ENCODE peak calls at places on chromosomes 1 and 21, in four cellular contexts. One of them, this sample, is unnamed.

GRCh38 chr1:93605812-93606512 is 75.7 kb downstream of the BCAR3 start:
- DNase-seq in mesendoderm: no peak
- DNase-seq in PC-9: no peak
- DNase-seq in NB4: no peak
- DNase-seq in this sample: no peak

GRCh38 chr1:64839732-64840405 is 95.0 kb downstream of the RAVER2 start:
- DNase-seq in mesendoderm: no peak
- DNase-seq in PC-9: no peak
- DNase-seq in NB4: no peak
- DNase-seq in this sample: no peak

GRCh38 chr1:27770293-27770830 is 2.7 kb upstream of the STX12 start:
- DNase-seq in mesendoderm: peak; percentile 90
- DNase-seq in PC-9: no peak
- DNase-seq in NB4: no peak
- DNase-seq in this sample: no peak

GRCh38 chr1:147201276-147201675 is 23.9 kb downstream of the FMO5 start:
- DNase-seq in mesendoderm: no peak
- DNase-seq in PC-9: no peak
- DNase-seq in NB4: no peak
- DNase-seq in this sample: no peak

GRCh38 chr1:218463194-218464156 is 118.3 kb downstream of the TGFB2 start:
- DNase-seq in mesendoderm: no peak
- DNase-seq in PC-9: peak; percentile 49
- DNase-seq in NB4: peak; percentile 64
- DNase-seq in this sample: no peak

GRCh38 chr1:97379387-97380075 is 541.3 kb downstream of the DPYD start:
- DNase-seq in mesendoderm: no peak
- DNase-seq in PC-9: no peak
- DNase-seq in NB4: no peak
- DNase-seq in this sample: no peak

GRCh38 chr1:162151900-162152829 is 82.7 kb downstream of the NOS1AP start:
- DNase-seq in mesendoderm: no peak
- DNase-seq in PC-9: no peak
- DNase-seq in NB4: peak; percentile 64
- DNase-seq in this sample: no peak

GRCh38 chr1:151145158-151146071 is 1.0 kb downstream of the SEMA6C start:
- DNase-seq in mesendoderm: peak; percentile 63
- DNase-seq in PC-9: no peak
- DNase-seq in NB4: no peak
- DNase-seq in this sample: no peak

GRCh38 chr21:20639026-20639425 is 359.2 kb upstream of the NCAM2 start:
- DNase-seq in mesendoderm: no peak
- DNase-seq in PC-9: no peak
- DNase-seq in NB4: peak; percentile 2
- DNase-seq in this sample: no peak

GRCh38 chr1:198729195-198729863 is 90.5 kb downstream of the PTPRC start:
- DNase-seq in mesendoderm: no peak
- DNase-seq in PC-9: no peak
- DNase-seq in NB4: no peak
- DNase-seq in this sample: no peak

GRCh38 chr1:238052496-238053266 is 162.0 kb upstream of the ZP4 start:
- DNase-seq in mesendoderm: peak; percentile 22
- DNase-seq in PC-9: no peak
- DNase-seq in NB4: no peak
- DNase-seq in this sample: no peak

GRCh38 chr1:9821710-9822109 is 2.1 kb downstream of the CLSTN1 start:
- DNase-seq in mesendoderm: no peak
- DNase-seq in PC-9: no peak
- DNase-seq in NB4: no peak
- DNase-seq in this sample: no peak

GRCh38 chr1:65105596-65105995 is 42.4 kb upstream of the AK4 start:
- DNase-seq in mesendoderm: no peak
- DNase-seq in PC-9: no peak
- DNase-seq in NB4: no peak
- DNase-seq in this sample: no peak

GRCh38 chr1:39528082-39528481 is 36.6 kb downstream of the BMP8A start:
- DNase-seq in mesendoderm: no peak
- DNase-seq in PC-9: no peak
- DNase-seq in NB4: no peak
- DNase-seq in this sample: no peak

GRCh38 chr21:32364387-32364786 is 28.4 kb downstream of the URB1 start:
- DNase-seq in mesendoderm: no peak
- DNase-seq in PC-9: no peak
- DNase-seq in NB4: no peak
- DNase-seq in this sample: no peak

GRCh38 chr1:232045571-232045970 is 419.0 kb downstream of the DISC1 start:
- DNase-seq in mesendoderm: no peak
- DNase-seq in PC-9: no peak
- DNase-seq in NB4: no peak
- DNase-seq in this sample: no peak

GRCh38 chr1:154784924-154785531 is 85.1 kb downstream of the KCNN3 start:
- DNase-seq in mesendoderm: peak; percentile 68
- DNase-seq in PC-9: no peak
- DNase-seq in NB4: no peak
- DNase-seq in this sample: peak; percentile 78

GRCh38 chr1:80509965-80510522 is 1290.7 kb upstream of the ADGRL2 start:
- DNase-seq in mesendoderm: peak; percentile 96
- DNase-seq in PC-9: no peak
- DNase-seq in NB4: no peak
- DNase-seq in this sample: no peak

GRCh38 chr1:12314328-12314903 is 84.6 kb downstream of the VPS13D start:
- DNase-seq in mesendoderm: no peak
- DNase-seq in PC-9: no peak
- DNase-seq in NB4: peak; percentile 35
- DNase-seq in this sample: no peak

GRCh38 chr1:202248861-202249260 is 55.3 kb downstream of the LGR6 start:
- DNase-seq in mesendoderm: no peak
- DNase-seq in PC-9: no peak
- DNase-seq in NB4: no peak
- DNase-seq in this sample: no peak

GRCh38 chr1:55937840-55938375 is 641.5 kb downstream of the PLPP3 start:
- DNase-seq in mesendoderm: no peak
- DNase-seq in PC-9: no peak
- DNase-seq in NB4: no peak
- DNase-seq in this sample: no peak

GRCh38 chr1:236394016-236394481 is at the start of gene EDARADD:
- DNase-seq in mesendoderm: peak; percentile 15
- DNase-seq in PC-9: no peak
- DNase-seq in NB4: peak; percentile 52
- DNase-seq in this sample: no peak
- H3K4me3 ChIP-seq in mesendoderm: peak within 1 kb of the TSS; percentile 62
- H3K4me3 ChIP-seq in PC-9: no peak within 1 kb of the TSS
- H3K4me3 ChIP-seq in NB4: peak within 1 kb of the TSS; percentile 40
- H3K4me3 ChIP-seq in this sample: peak within 1 kb of the TSS; percentile 87

GRCh38 chr21:39387461-39388037 is 38.7 kb upstream of the HMGN1 start:
- DNase-seq in mesendoderm: peak; percentile 95
- DNase-seq in PC-9: peak; percentile 86
- DNase-seq in NB4: peak; percentile 93
- DNase-seq in this sample: peak; percentile 73

GRCh38 chr21:39385299-39386145 is 36.6 kb upstream of the HMGN1 start:
- DNase-seq in mesendoderm: no peak
- DNase-seq in PC-9: peak; percentile 52
- DNase-seq in NB4: peak; percentile 90
- DNase-seq in this sample: no peak

GRCh38 chr21:39386899-39387298 is 38.0 kb upstream of the HMGN1 start:
- DNase-seq in mesendoderm: no peak
- DNase-seq in PC-9: no peak
- DNase-seq in NB4: no peak
- DNase-seq in this sample: no peak

GRCh38 chr21:39384674-39385298 is 35.9 kb upstream of the HMGN1 start:
- DNase-seq in mesendoderm: no peak
- DNase-seq in PC-9: no peak
- DNase-seq in NB4: peak; percentile 72
- DNase-seq in this sample: no peak

GRCh38 chr21:39386194-39386593 is 37.3 kb upstream of the HMGN1 start:
- DNase-seq in mesendoderm: no peak
- DNase-seq in PC-9: no peak
- DNase-seq in NB4: peak; percentile 84
- DNase-seq in this sample: no peak
- H3K4me3 ChIP-seq in mesendoderm: no peak overlapping the region
- H3K4me3 ChIP-seq in PC-9: no peak overlapping the region
- H3K4me3 ChIP-seq in NB4: peak overlapping the region; percentile 54
- H3K4me3 ChIP-seq in this sample: peak overlapping the region; percentile 22

DNA sequence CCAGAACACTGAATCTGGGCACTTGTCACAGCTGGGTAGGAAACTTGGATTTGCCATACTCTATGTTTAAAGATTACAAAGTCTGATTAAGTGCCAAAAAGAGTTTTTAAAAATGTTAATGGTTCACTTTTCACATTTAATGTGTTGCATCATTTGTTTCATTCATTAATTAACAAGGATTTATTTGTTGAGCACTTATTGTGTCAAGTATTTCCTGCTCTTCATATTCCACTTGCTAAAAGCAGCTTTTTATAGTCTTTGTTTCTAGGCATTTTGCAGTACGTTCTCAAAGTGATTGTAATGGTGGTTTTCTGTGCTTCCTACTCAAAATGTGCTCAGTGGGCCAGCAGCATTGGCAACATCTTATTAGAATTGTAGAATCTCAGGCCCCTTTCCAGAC is 68.7 kb downstream of the EPB41 start:
- DNase-seq in mesendoderm: no peak
- DNase-seq in PC-9: no peak
- DNase-seq in NB4: no peak
- DNase-seq in this sample: no peak
- H3K4me3 ChIP-seq in mesendoderm: no peak overlapping the region
- H3K4me3 ChIP-seq in PC-9: no peak overlapping the region
- H3K4me3 ChIP-seq in NB4: no peak overlapping the region
- H3K4me3 ChIP-seq in this sample: no peak overlapping the region

DNA sequence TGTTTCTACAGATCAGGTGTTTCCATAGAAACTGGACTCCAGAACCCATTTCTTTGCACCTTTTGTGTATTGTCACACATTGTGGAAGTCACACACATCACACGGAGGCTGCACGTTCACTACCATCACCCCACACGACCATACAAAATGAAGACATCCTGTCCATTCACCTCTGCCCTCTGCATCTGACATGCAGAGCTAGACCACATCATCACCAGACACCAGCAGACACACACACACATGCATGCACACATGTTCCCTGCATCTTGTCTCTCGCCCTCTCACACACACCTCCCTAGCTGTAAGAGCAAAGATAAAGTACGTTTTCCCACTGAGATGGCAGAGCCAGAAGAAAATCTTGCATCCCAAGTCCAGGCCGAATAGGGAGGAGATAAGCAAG is 617 bp downstream of the PRELP start:
- DNase-seq in mesendoderm: no peak
- DNase-seq in PC-9: no peak
- DNase-seq in NB4: no peak
- DNase-seq in this sample: no peak
- H3K4me3 ChIP-seq in mesendoderm: no peak overlapping the region
- H3K4me3 ChIP-seq in PC-9: no peak overlapping the region
- H3K4me3 ChIP-seq in NB4: no peak overlapping the region
- H3K4me3 ChIP-seq in this sample: no peak overlapping the region

DNA sequence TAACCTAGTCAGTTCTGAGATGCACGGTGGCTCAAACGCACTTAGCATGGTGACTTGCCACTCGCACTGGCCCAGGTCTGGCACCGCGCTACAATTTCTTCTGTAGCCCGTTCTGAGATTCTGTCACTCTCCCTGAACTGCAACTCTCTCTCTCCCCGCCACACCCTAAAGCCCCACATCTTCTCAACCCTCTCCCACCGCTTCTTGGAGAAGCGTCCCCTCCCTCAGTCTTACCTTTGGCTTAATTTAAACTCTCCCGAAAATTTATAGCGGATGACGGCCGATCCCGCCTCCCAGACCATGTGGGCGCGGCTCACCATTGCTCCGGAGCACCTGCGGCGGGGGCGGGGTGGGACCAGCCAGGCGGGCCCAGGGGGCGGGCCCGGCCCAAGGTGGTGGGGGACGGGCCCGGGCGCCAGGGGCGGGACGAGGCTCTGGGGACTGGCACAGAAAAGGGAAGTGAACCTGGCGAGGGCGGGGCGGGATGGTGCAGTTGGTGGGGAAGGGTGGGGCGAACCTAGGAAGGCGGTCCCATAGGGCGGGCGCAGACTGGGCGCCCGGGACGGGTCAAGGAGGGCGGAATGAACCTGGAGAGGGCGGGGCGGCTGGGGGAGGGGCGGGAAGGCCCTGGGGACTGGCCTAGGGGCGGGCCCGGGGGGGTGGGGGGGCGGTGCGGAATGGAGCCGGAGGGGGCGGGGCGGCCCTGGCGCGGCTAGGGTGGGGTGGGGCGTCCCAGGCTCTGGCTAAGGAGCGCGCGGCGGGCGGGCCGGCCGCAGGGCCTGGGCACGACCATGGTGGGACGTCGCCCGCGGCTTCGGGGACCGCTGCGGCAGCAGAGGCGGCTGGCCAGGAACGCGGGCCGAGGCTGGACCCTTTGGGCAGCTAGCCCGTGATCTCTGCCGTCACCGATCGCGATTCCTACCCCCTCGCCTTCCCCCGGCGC is at the start of gene MAP3K21:
- DNase-seq in mesendoderm: peak; percentile 97
- DNase-seq in PC-9: peak; percentile 99
- DNase-seq in NB4: peak; percentile 96
- DNase-seq in this sample: peak; percentile 67
- H3K4me3 ChIP-seq in mesendoderm: peak within 1 kb of the TSS; percentile 47
- H3K4me3 ChIP-seq in PC-9: peak within 1 kb of the TSS; percentile 83
- H3K4me3 ChIP-seq in NB4: peak within 1 kb of the TSS; percentile 78
- H3K4me3 ChIP-seq in this sample: peak within 1 kb of the TSS; percentile 68

This sample was measured in GM12864.